ENCODE peak calls at places on chromosomes 13 and 19, in five cellular contexts. D is neural progenitor cell, J is heart right ventricle, I is aorta, T is small intestine. M is an unnamed sample. For H3K9me3, the result is how much of the 10 kb centered on the place peaks cover.

GRCh38 chr13:113205428-113205931 is 3.0 kb downstream of the PCID2 start:
- DNase-seq in D (no peak), J (no peak), I (no peak), T (no peak), M (no peak)

GRCh38 chr19:5145521-5146511 is 176.9 kb downstream of the KDM4B start:
- DNase-seq in T (no peak), D (no peak), J (no peak), I (peak), M (no peak)

GRCh38 chr13:109521719-109522118 is 264.7 kb downstream of the IRS2 start:
- DNase-seq in J (no peak), D (no peak), I (no peak), T (no peak), M (no peak)

GRCh38 chr19:35030257-35031071 is at the start of gene SCN1B:
- DNase-seq in I (peak), J (peak), D (peak), T (peak), M (no peak)

GRCh38 chr13:40404967-40405716 is 261.3 kb downstream of the FOXO1 start:
- DNase-seq in T (peak), I (no peak), D (no peak), J (no peak), M (no peak)

GRCh38 chr19:46426506-46427162 is 2.1 kb downstream of the PNMA8C start:
- DNase-seq in J (peak), T (no peak), D (peak), I (peak), M (peak)

GRCh38 chr13:40087021-40088002 is 431.9 kb downstream of the COG6 start:
- DNase-seq in D (peak), T (no peak), I (no peak), J (no peak), M (no peak)

GRCh38 chr19:55027472-55028337 is 10.4 kb downstream of the GP6 start:
- DNase-seq in T (no peak), D (no peak), I (no peak), J (no peak), M (no peak)

GRCh38 chr13:39729161-39729560 is 73.7 kb downstream of the COG6 start:
- DNase-seq in T (no peak), D (no peak), J (no peak), I (no peak), M (no peak)

GRCh38 chr13:40391788-40392187 is 274.7 kb downstream of the FOXO1 start:
- DNase-seq in J (no peak), I (no peak), D (no peak), T (no peak), M (no peak)

GRCh38 chr13:66994498-66995365 is 235.4 kb downstream of the PCDH9 start:
- DNase-seq in D (no peak), J (no peak), T (peak), I (no peak), M (no peak)

GRCh38 chr19:46428278-46429141 is at the start of gene PNMA8C:
- DNase-seq in J (peak), I (peak), D (peak), T (peak), M (no peak)

GRCh38 chr13:22040810-22041364 is 370.0 kb downstream of the FGF9 start:
- DNase-seq in T (peak), J (no peak), D (peak), I (no peak), M (no peak)

GRCh38 chr13:55745828-55746227 is 1394.9 kb upstream of the PRR20A start:
- DNase-seq in D (no peak), T (no peak), J (no peak), I (no peak), M (no peak)

GRCh38 chr19:17431417-17431816 is 11.6 kb downstream of the MVB12A start:
- DNase-seq in I (no peak), D (no peak), J (no peak), T (no peak), M (no peak)

GRCh38 chr19:47421244-47421786 is 2.0 kb upstream of the MEIS3 start:
- DNase-seq in T (no peak), I (no peak), D (no peak), J (no peak), M (no peak)

GRCh38 chr13:25372275-25373081 is 704 bp downstream of the ATP8A2 start:
- DNase-seq in D (peak), J (no peak), T (no peak), I (no peak), M (no peak)

GRCh38 chr13:20193142-20193923 is 595 bp upstream of the GJB2 start:
- DNase-seq in J (no peak), T (no peak), D (peak), I (no peak), M (no peak)

GRCh38 chr13:63605403-63605802 is 2189.8 kb upstream of the PCDH20 start:
- DNase-seq in T (no peak), J (no peak), I (no peak), D (no peak), M (no peak)

GRCh38 chr19:12521996-12522395 is 29.3 kb downstream of the ZNF564 start:
- DNase-seq in D (no peak), J (no peak), I (no peak), T (no peak), M (no peak)

GRCh38 chr19:750640-751423 is at the start of gene MISP:
- DNase-seq in J (no peak), T (peak), I (peak), D (no peak), M (no peak)

DNA sequence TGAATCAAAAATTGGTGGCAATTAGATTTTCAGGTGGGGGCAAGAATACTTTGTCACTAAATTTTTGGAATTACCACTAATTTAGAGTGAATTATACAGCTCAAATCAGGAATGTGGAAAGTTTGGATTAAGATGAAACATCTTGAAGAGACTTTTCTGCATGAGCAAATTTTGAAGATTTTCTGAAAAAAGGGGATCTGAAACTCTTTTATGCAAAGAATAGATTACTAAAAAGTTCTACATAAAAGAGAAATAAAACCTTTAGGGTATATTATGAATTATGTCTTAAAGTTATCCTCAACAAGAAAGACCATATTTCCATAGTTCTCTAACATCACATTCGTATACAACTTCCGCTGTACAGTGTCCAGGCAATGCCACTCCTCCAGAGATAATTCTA is 36.7 kb downstream of the ZNF93 start:
- DNase-seq in I (no peak), T (no peak), J (no peak), D (no peak), M (no peak)
- H3K9me3 ChIP-seq in I (under half), T (under half), J (half or more), D (under half), M (under half)

DNA sequence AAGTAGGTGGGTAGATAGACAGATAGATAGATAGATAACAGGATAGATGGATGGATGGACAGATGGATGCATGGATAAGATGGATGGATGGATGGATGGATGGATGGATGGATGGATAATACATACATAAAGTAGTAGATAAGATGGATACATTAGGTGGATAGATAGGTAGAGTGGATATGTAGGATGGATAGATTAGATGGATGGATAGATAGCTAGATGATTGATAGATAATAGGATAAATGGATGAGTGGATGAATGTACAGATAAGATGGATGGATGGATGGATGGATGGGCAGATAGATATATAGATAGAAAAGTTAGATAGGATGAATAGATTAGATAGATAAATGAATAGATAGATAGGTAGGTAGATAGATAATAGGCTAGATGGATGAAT is 2.1 kb downstream of the CYP4F3 start:
- DNase-seq in T (no peak), J (no peak), D (no peak), I (no peak), M (no peak)
- H3K9me3 ChIP-seq in T (under half), J (under half), D (under half), I (under half), M (under half)

DNA sequence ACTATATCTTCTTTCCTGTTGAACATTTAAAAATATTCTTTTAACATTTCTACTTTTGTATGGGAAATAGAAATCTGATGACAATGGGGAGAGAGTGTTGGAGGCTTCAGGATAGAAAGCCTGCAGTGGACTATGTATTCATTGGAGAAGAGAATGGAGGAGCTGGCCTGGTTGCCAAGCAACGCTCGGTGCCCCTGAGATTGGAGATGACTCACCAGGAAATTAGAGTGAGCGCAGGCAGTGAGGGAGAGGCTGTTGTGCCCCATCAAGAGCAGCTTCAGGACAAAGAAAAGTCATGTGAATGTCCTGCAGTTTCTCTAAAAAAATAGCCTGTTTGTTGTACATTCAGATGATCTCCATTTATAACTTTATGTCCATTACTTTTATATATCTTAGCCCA is 48.7 kb upstream of the ZNF835 start:
- DNase-seq in J (no peak), I (no peak), D (no peak), T (no peak), M (no peak)
- H3K9me3 ChIP-seq in J (under half), I (under half), D (under half), T (under half), M (under half)

GRCh38 chr19:15919243-15919642 is 15.1 kb downstream of the CYP4F11 start:
- DNase-seq in J (no peak), I (no peak), D (no peak), T (no peak), M (no peak)
- H3K9me3 ChIP-seq in J (under half), I (under half), D (under half), T (under half), M (under half)

GRCh38 chr19:7900931-7901330 is 2.7 kb upstream of the MAP2K7 start:
- DNase-seq in I (no peak), D (no peak), T (no peak), J (no peak), M (no peak)
- H3K9me3 ChIP-seq in I (under half), D (under half), T (under half), J (under half), M (under half)

DNA sequence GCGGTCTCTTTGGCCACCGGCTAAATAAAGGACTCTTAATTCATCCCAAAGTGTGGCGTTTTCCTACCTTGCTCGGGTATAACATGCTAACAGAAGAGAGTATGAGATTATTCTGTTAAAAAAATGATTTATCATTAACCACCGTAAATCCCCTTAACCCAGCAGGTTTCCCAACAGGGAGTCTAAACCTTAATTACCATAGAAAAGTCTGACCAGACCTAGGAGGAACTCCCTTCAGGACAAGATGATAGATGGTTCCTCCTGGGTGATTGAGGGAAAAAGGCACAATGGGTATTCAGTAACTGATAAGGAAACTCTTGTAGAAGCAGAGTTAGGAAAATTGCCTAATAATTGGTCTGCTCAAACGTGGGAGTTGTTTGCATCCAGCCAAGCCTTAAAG is 193.7 kb downstream of the ZNF737 start:
- DNase-seq in J (no peak), T (no peak), I (no peak), D (no peak), M (no peak)
- H3K9me3 ChIP-seq in J (under half), T (under half), I (under half), D (under half), M (under half)

DNA sequence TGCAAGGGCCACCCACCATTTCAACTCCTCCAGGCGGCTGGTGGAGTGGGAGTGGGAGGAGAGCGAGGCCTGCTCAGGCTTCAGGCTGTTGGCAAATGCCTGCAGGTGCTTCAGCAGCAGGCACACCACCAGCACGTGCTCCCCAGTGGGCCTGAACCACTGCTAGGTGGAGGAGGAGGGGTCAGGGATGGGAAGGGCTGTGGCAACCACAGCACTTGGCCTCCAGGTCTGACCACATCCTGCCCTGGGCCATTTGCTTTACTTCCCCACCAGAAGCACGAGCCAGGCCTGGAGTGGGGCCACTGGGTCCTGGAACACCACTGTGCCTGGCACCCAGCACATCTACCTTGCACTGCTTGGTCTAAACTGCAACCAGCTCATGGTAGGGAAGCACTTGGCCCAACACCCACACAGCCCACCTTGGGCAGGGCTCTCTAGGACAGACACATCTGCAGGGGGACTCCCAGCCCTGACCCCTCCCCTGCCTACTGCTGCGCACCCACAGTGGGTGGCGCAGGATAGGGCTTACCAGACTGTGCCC is 26.2 kb downstream of the TUBA3C start:
- DNase-seq in T (no peak), J (no peak), D (no peak), I (no peak), M (no peak)
- H3K9me3 ChIP-seq in T (under half), J (under half), D (under half), I (under half), M (half or more)